ENCODE peak calls at places on chromosome 19, in ten cellular contexts. L is endothelial cell of umbilical vein; R is fibroblast of the conjunctiva; O is AG09319; J is stimulated activated CD4-positive, alpha-beta T cell treated with anti-CD3 and anti-CD28 coated beads, Interleukin-1b, Interleukin-23, amount 100 ng/mL, for 4 hours; E is midbrain; X is PC-3; B is T-helper 2 cell treated with Interferon-gamma antibody and Interleukin-4, amounts not matched to agents 5 μg/mL and 100 μg/mL, for 36 hours; D is ovary; A is AG20443. C is an unnamed sample.

GRCh38 chr19:343941-344624 is 513 bp downstream of the MIER2 start:
- DNase-seq in A (peak), R (no peak), E (peak), B (peak), L (peak), O (no peak), J (peak), D (peak), X (no peak), C (no peak)

GRCh38 chr19:17448190-17448967 is at the start of gene TMEM221:
- DNase-seq in O (no peak), J (peak), L (no peak), R (no peak), B (peak), E (no peak), X (peak), D (peak), A (peak), C (no peak)

GRCh38 chr19:33193864-33194362 is at the start of gene LRP3:
- DNase-seq in X (peak), A (peak), B (no peak), E (peak), L (peak), O (no peak), D (peak), J (no peak), R (no peak), C (peak)

GRCh38 chr19:4539697-4540581 is at the start of gene LRG1:
- DNase-seq in L (peak), E (no peak), A (no peak), J (no peak), X (no peak), D (peak), B (no peak), R (no peak), O (no peak), C (no peak)

GRCh38 chr19:7562646-7563393 is 27.3 kb downstream of the PNPLA6 start:
- DNase-seq in D (peak), A (no peak), O (no peak), E (no peak), R (no peak), J (no peak), X (peak), L (no peak), B (no peak), C (no peak)

GRCh38 chr19:38554676-38555141 is 63.0 kb downstream of the MAP4K1 start:
- DNase-seq in D (no peak), B (no peak), X (no peak), O (no peak), L (no peak), A (no peak), J (no peak), R (no peak), E (no peak), C (no peak)

GRCh38 chr19:19526581-19527370 is 1.9 kb upstream of the YJEFN3 start:
- DNase-seq in R (no peak), O (no peak), X (no peak), D (no peak), J (no peak), B (no peak), E (peak), L (no peak), A (no peak), C (no peak)

GRCh38 chr19:3276341-3276799 is 51.9 kb downstream of the CELF5 start:
- DNase-seq in J (peak), X (peak), A (peak), R (no peak), L (no peak), B (no peak), E (no peak), O (no peak), D (no peak), C (no peak)

C was measured in Ammon's horn.